ENCODE peak calls at places on chromosomes 6 and 20, in eight cellular contexts. One of them, this sample, is unnamed.

GRCh38 chr6:89818977-89819335 is 638 bp downstream of the MDN1 start:
- DNase-seq in A172: peak
- DNase-seq in HepG2: peak
- DNase-seq in glutamatergic neuron: no peak
- DNase-seq in skeletal muscle cell: no peak
- DNase-seq in esophagus squamous epithelium: no peak
- DNase-seq in RWPE1: peak
- DNase-seq in GM13976: no peak
- DNase-seq in this sample: peak

GRCh38 chr6:56757585-56757984 is 114.9 kb upstream of the DST start:
- DNase-seq in glutamatergic neuron: no peak
- DNase-seq in RWPE1: no peak
- DNase-seq in skeletal muscle cell: no peak
- DNase-seq in esophagus squamous epithelium: no peak
- DNase-seq in HepG2: peak
- DNase-seq in A172: peak
- DNase-seq in GM13976: no peak
- DNase-seq in this sample: peak

GRCh38 chr20:11064946-11065345 is 391.1 kb upstream of the JAG1 start:
- DNase-seq in skeletal muscle cell: no peak
- DNase-seq in A172: no peak
- DNase-seq in esophagus squamous epithelium: no peak
- DNase-seq in GM13976: no peak
- DNase-seq in RWPE1: no peak
- DNase-seq in glutamatergic neuron: no peak
- DNase-seq in HepG2: no peak
- DNase-seq in this sample: no peak

GRCh38 chr20:34299925-34300806 is 3.0 kb downstream of the AHCY start:
- DNase-seq in A172: no peak
- DNase-seq in glutamatergic neuron: no peak
- DNase-seq in RWPE1: no peak
- DNase-seq in HepG2: peak
- DNase-seq in GM13976: peak
- DNase-seq in skeletal muscle cell: no peak
- DNase-seq in esophagus squamous epithelium: no peak
- DNase-seq in this sample: no peak

GRCh38 chr20:44580581-44581268 is 1.7 kb upstream of the PKIG start:
- DNase-seq in GM13976: no peak
- DNase-seq in RWPE1: no peak
- DNase-seq in HepG2: no peak
- DNase-seq in glutamatergic neuron: no peak
- DNase-seq in skeletal muscle cell: no peak
- DNase-seq in esophagus squamous epithelium: no peak
- DNase-seq in A172: peak
- DNase-seq in this sample: no peak

GRCh38 chr6:24431045-24431451 is 28.3 kb downstream of the MRS2 start:
- DNase-seq in glutamatergic neuron: no peak
- DNase-seq in RWPE1: peak
- DNase-seq in HepG2: peak
- DNase-seq in skeletal muscle cell: no peak
- DNase-seq in GM13976: peak
- DNase-seq in A172: peak
- DNase-seq in esophagus squamous epithelium: no peak
- DNase-seq in this sample: peak

GRCh38 chr20:31523361-31524283 is 9.4 kb downstream of the HM13 start:
- DNase-seq in glutamatergic neuron: no peak
- DNase-seq in A172: no peak
- DNase-seq in GM13976: no peak
- DNase-seq in RWPE1: no peak
- DNase-seq in HepG2: no peak
- DNase-seq in skeletal muscle cell: peak
- DNase-seq in esophagus squamous epithelium: no peak
- DNase-seq in this sample: no peak

GRCh38 chr20:50267041-50267865 is 76.6 kb downstream of the CEBPB start:
- DNase-seq in A172: no peak
- DNase-seq in GM13976: no peak
- DNase-seq in esophagus squamous epithelium: no peak
- DNase-seq in glutamatergic neuron: no peak
- DNase-seq in skeletal muscle cell: no peak
- DNase-seq in HepG2: peak
- DNase-seq in RWPE1: peak
- DNase-seq in this sample: peak

GRCh38 chr20:58748628-58749027 is 56.0 kb downstream of the NPEPL1 start:
- DNase-seq in glutamatergic neuron: no peak
- DNase-seq in A172: no peak
- DNase-seq in esophagus squamous epithelium: no peak
- DNase-seq in GM13976: no peak
- DNase-seq in skeletal muscle cell: no peak
- DNase-seq in RWPE1: no peak
- DNase-seq in HepG2: no peak
- DNase-seq in this sample: no peak

GRCh38 chr6:5184878-5185277 is 75.9 kb downstream of the LYRM4 start:
- DNase-seq in GM13976: no peak
- DNase-seq in skeletal muscle cell: no peak
- DNase-seq in glutamatergic neuron: no peak
- DNase-seq in RWPE1: no peak
- DNase-seq in A172: no peak
- DNase-seq in HepG2: no peak
- DNase-seq in esophagus squamous epithelium: no peak
- DNase-seq in this sample: no peak

GRCh38 chr20:62495798-62496325 is 20.1 kb upstream of the GATA5 start:
- DNase-seq in glutamatergic neuron: peak
- DNase-seq in RWPE1: no peak
- DNase-seq in skeletal muscle cell: no peak
- DNase-seq in GM13976: no peak
- DNase-seq in A172: no peak
- DNase-seq in HepG2: no peak
- DNase-seq in esophagus squamous epithelium: no peak
- DNase-seq in this sample: no peak

GRCh38 chr20:51958636-51959542 is 156.6 kb upstream of the SALL4 start:
- DNase-seq in GM13976: no peak
- DNase-seq in HepG2: no peak
- DNase-seq in glutamatergic neuron: no peak
- DNase-seq in RWPE1: no peak
- DNase-seq in A172: no peak
- DNase-seq in skeletal muscle cell: no peak
- DNase-seq in esophagus squamous epithelium: no peak
- DNase-seq in this sample: peak

GRCh38 chr6:26270121-26270861 is 94.7 kb upstream of the BTN3A2 start:
- DNase-seq in GM13976: no peak
- DNase-seq in A172: no peak
- DNase-seq in HepG2: no peak
- DNase-seq in esophagus squamous epithelium: no peak
- DNase-seq in glutamatergic neuron: no peak
- DNase-seq in skeletal muscle cell: no peak
- DNase-seq in RWPE1: no peak
- DNase-seq in this sample: peak

GRCh38 chr6:32192608-32193039 is at the start of gene GPSM3:
- DNase-seq in RWPE1: no peak
- DNase-seq in skeletal muscle cell: no peak
- DNase-seq in A172: peak
- DNase-seq in glutamatergic neuron: no peak
- DNase-seq in esophagus squamous epithelium: no peak
- DNase-seq in HepG2: no peak
- DNase-seq in GM13976: no peak
- DNase-seq in this sample: no peak

GRCh38 chr20:33569290-33570094 is 79.6 kb downstream of the CBFA2T2 start:
- DNase-seq in esophagus squamous epithelium: no peak
- DNase-seq in GM13976: no peak
- DNase-seq in skeletal muscle cell: no peak
- DNase-seq in RWPE1: peak
- DNase-seq in A172: no peak
- DNase-seq in HepG2: peak
- DNase-seq in glutamatergic neuron: no peak
- DNase-seq in this sample: peak

GRCh38 chr20:57106030-57106682 is 160.3 kb downstream of the BMP7 start:
- DNase-seq in skeletal muscle cell: no peak
- DNase-seq in glutamatergic neuron: no peak
- DNase-seq in GM13976: no peak
- DNase-seq in A172: no peak
- DNase-seq in esophagus squamous epithelium: no peak
- DNase-seq in HepG2: no peak
- DNase-seq in RWPE1: no peak
- DNase-seq in this sample: no peak

This sample was measured in neural progenitor cell.